ENCODE peak calls at places on chromosomes 6 and 20, in six cellular contexts. L, Z, W, N, M and S are unnamed samples. For H3K9me2, the result is how much of the 10 kb centered on the place peaks cover.

GRCh38 chr6:157609556-157609955 is 213.5 kb upstream of the SNX9 start:
- DNase-seq in N (no peak), M (no peak), Z (no peak), W (no peak), L (no peak), S (no peak)

GRCh38 chr20:50642288-50642803 is 49.0 kb downstream of the RIPOR3 start:
- DNase-seq in Z (no peak), M (no peak), W (peak), N (no peak), L (no peak), S (no peak)

GRCh38 chr6:121210943-121211342 is 123.3 kb downstream of the TBC1D32 start:
- DNase-seq in W (no peak), L (no peak), M (no peak), N (no peak), Z (no peak), S (no peak)

GRCh38 chr6:112835078-112835477 is 487.9 kb downstream of the RFPL4B start:
- DNase-seq in N (no peak), Z (no peak), M (no peak), L (no peak), W (no peak), S (no peak)

GRCh38 chr20:1422756-1423155 is 29.9 kb upstream of the FKBP1A start:
- DNase-seq in N (no peak), Z (no peak), M (no peak), L (peak), W (peak), S (no peak)

GRCh38 chr6:106508836-106509235 is 120.5 kb downstream of the RTN4IP1 start:
- DNase-seq in N (no peak), L (no peak), W (no peak), M (no peak), Z (no peak), S (no peak)

GRCh38 chr6:134464690-134465411 is 146.9 kb upstream of the SGK1 start:
- DNase-seq in M (no peak), Z (peak), N (no peak), L (no peak), W (no peak), S (no peak)

GRCh38 chr20:51565741-51566140 is 23.2 kb upstream of the NFATC2 start:
- DNase-seq in M (no peak), W (no peak), L (peak), N (no peak), Z (peak), S (peak)

GRCh38 chr6:44503471-44503870 is 116.0 kb downstream of the CDC5L start:
- DNase-seq in Z (no peak), L (no peak), M (no peak), W (no peak), N (no peak), S (no peak)
- H3K9me2 ChIP-seq in Z (under half), L (under half), M (under half), W (under half), N (under half), S (under half)

GRCh38 chr6:39706819-39707218 is 18.4 kb downstream of the KIF6 start:
- DNase-seq in L (no peak), Z (no peak), M (no peak), N (no peak), W (no peak), S (no peak)

GRCh38 chr6:39702265-39702664 is 22.9 kb downstream of the KIF6 start:
- DNase-seq in N (no peak), Z (no peak), W (no peak), L (no peak), M (no peak), S (no peak)

DNA sequence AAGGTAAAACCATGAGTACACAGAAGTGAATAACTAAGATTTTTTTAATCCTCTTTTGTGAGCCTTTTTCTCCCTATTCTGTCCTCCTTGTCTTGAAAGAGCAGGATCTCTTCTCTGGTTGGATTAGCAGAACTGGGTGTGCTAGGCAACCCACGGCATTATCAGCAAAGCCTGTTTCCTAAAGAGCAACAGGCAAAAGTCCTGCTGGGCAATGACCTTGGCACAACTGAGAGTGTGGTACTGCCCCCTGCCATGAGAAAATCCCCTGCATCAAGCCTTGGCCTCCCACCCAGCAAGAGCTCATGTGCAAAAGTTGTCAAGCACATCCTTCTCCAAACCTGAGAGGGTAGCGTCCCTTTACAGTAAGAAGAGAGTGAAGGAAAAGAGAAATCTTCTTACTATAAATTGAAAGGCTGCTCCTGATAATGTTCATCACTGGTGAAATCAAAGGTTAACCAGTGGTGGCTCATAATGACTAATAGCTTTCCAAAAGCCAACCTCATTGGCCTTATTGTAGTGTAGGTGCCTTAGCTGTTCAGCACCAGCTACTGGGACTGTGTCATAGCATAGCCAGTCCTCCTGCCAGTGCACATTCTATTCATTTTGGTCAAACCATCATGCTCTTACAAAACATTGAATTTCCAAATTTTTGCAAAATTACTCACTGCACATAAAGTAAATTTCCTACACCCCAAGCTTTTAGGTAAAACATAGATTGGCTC is 17.1 kb downstream of the KIF6 start:
- DNase-seq in M (no peak), L (no peak), Z (peak), W (no peak), N (no peak), S (no peak)
- H3K9ac ChIP-seq in M (no peak), L (no peak), Z (no peak), W (no peak), N (no peak), S (no peak)

DNA sequence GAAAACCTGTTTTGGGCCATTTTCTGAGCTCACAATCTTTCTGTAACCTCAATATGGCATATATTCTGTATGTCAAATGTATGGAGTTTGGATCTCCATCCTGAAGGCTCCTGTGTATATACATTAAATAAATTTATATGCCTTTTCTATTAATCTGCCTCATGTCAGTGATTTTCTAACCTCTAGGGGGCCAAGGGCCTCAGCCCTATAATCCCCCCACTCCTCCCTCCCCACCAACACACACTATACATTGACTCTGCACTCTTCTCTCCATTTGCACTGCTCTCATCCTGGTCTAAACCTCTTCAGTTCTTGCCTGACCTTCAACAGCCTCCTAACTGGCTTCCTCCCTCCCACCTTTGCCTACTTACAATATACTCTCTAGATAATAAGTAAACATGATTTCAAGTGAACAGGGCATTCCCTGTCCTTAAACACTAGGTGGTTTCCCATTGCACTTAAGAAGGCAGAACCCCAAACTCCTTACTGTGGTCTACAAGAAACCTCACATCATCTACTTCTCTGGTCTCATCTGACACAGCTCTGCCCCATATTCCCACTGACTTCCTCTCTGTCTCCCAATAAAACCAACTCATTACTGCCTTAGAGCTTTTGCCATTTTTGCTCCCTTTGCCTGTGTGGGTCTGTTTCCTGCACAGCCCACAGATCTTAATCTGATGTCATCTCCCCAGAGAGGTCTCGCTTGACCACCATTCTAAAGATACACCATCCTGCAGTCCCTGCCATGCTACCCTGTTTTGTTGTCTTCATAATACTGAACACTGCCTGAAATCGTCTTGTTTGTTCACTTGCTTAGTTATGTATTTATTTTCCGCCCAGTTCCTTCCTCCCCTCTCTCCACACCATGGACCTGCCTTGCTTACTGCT is 213.7 kb downstream of the SYNE1 start:
- DNase-seq in N (no peak), W (no peak), Z (no peak), M (no peak), L (no peak), S (no peak)
- H3K9me2 ChIP-seq in N (under half), W (under half), Z (under half), M (under half), L (under half), S (under half)

DNA sequence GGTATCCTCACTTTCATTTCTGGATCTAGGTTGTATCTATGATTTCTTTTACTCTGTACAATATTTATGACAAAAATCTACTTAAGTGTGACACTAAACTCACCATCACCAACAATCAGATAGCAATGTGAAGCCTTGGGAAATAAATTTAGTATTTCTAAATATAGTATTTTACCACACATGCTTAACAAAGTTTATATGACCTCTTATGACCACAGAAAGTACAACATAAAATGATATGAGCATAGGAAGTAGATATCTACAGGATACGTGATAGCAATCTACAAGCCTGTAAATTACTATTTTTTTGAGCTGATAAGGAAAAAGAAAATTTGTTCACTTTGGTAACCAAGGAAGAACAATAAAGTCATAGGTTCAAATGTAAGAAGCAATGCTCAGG is 910.4 kb upstream of the CITED2 start:
- DNase-seq in L (no peak), N (no peak), Z (no peak), W (no peak), M (no peak), S (no peak)
- H3K9ac ChIP-seq in L (no peak), N (no peak), Z (no peak), W (no peak), M (no peak), S (no peak)

DNA sequence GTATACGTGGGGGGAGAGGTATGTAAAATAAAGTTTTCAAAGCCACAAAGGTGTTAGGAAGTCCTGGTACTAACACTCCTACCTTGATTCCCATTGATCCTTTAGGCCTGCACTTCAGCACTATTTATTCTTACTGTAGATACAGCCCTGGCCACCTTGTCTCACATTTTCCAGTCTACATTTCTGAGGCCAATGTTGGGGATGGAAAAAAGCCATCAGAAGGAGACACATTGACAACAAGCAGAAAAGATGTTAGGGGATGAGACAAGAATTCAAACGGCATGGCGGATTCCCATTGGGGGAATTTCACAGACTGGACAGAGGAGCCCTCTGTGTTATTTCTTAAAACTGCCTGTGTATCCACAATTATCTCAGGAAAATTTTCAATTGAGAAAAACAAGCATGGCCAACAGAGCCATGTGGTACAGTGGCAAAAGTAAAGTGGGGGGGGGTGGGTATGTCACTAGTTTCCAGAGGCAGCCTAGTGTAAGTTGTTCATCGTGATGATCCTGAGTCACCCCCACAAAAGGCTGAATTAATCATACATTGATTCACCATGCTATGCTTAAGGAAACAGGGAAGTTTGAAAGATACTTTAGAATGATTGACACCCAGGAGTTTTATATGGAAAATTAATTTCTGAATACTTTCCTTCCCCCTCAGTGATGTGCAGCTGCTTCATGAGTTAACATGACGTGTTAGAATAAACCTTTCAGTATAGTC is 40.5 kb downstream of the RREB1 start:
- DNase-seq in W (peak), M (no peak), Z (peak), N (no peak), L (no peak), S (no peak)
- H3K9me2 ChIP-seq in W (under half), M (under half), Z (under half), N (under half), L (under half), S (under half)

GRCh38 chr20:53677447-53678314 is 84.0 kb upstream of the ZNF217 start:
- DNase-seq in M (no peak), N (no peak), Z (peak), L (no peak), W (no peak), S (no peak)
- H3K9ac ChIP-seq in M (no peak), N (no peak), Z (no peak), L (no peak), W (no peak), S (no peak)

GRCh38 chr6:132812255-132812732 is 2.1 kb upstream of the RPS12 start:
- DNase-seq in L (peak), Z (peak), M (no peak), W (no peak), N (no peak), S (no peak)

GRCh38 chr6:132813173-132813856 is 1.1 kb upstream of the RPS12 start:
- DNase-seq in Z (peak), L (peak), N (no peak), M (no peak), W (peak), S (peak)

GRCh38 chr6:132816665-132817064 is 2.3 kb downstream of the RPS12 start:
- DNase-seq in Z (peak), L (no peak), M (no peak), N (no peak), W (no peak), S (no peak)

GRCh38 chr6:132812756-132813172 is 1.6 kb upstream of the RPS12 start:
- DNase-seq in W (no peak), N (no peak), Z (no peak), M (no peak), L (peak), S (peak)

GRCh38 chr6:132814716-132815570 is 574 bp downstream of the RPS12 start:
- DNase-seq in N (no peak), M (no peak), Z (peak), L (no peak), W (no peak), S (no peak)
- H3K9me2 ChIP-seq in N (under half), M (under half), Z (under half), L (under half), W (under half), S (under half)

GRCh38 chr20:32626859-32627636 is 41.9 kb upstream of the NOL4L start:
- DNase-seq in Z (peak), W (no peak), M (peak), L (peak), N (no peak), S (no peak)
- H3K9ac ChIP-seq in Z (no peak), W (no peak), M (no peak), L (no peak), N (peak), S (no peak)

GRCh38 chr20:60461993-60462392 is 503.8 kb downstream of the CDH26 start:
- DNase-seq in M (no peak), W (no peak), L (no peak), Z (no peak), N (no peak), S (no peak)

GRCh38 chr20:60465993-60466682 is 507.9 kb downstream of the CDH26 start:
- DNase-seq in M (no peak), N (no peak), Z (peak), W (no peak), L (no peak), S (no peak)

GRCh38 chr20:60466683-60467022 is 508.4 kb downstream of the CDH26 start:
- DNase-seq in M (no peak), L (no peak), N (no peak), W (no peak), Z (no peak), S (no peak)

GRCh38 chr20:60465439-60465838 is 507.2 kb downstream of the CDH26 start:
- DNase-seq in L (no peak), M (no peak), N (no peak), Z (no peak), W (no peak), S (no peak)

GRCh38 chr20:60463798-60464197 is 505.6 kb downstream of the CDH26 start:
- DNase-seq in L (no peak), M (no peak), N (no peak), W (no peak), Z (no peak), S (no peak)
- H3K9me2 ChIP-seq in L (under half), M (under half), N (under half), W (under half), Z (under half), S (under half)